ENCODE peak calls at places on chromosomes 1 and 21, in five cellular contexts. F is NB4, R is sigmoid colon, N is K562, Q is H9. M is an unnamed sample.

GRCh38 chr1:54253480-54253879 is 53.5 kb downstream of the MRPL37 start:
- DNase-seq in F (peak; percentile 61), Q (no peak), N (no peak), R (no peak), M (no peak)

GRCh38 chr1:19204665-19205266 is 5.3 kb downstream of the UBR4 start:
- DNase-seq in F (no peak), R (no peak), N (no peak), Q (no peak), M (no peak)

GRCh38 chr1:153397056-153397923 is 6.4 kb upstream of the S100A8 start:
- DNase-seq in R (no peak), Q (peak; percentile 15), F (no peak), N (no peak), M (no peak)

GRCh38 chr1:66371233-66372005 is 162.5 kb upstream of the SGIP1 start:
- DNase-seq in Q (no peak), R (no peak), F (peak; percentile 54), N (no peak), M (peak; percentile 40)

GRCh38 chr1:156860113-156860638 is 489 bp upstream of the NTRK1 start:
- DNase-seq in N (peak; percentile 80), Q (peak; percentile 71), R (peak; percentile 74), F (peak; percentile 60), M (peak; percentile 68)

GRCh38 chr1:118335372-118335771 is 150.3 kb upstream of the SPAG17 start:
- DNase-seq in F (no peak), N (no peak), Q (no peak), R (no peak), M (no peak)

GRCh38 chr1:153122831-153123421 is 9.6 kb upstream of the SPRR2F start:
- DNase-seq in N (no peak), F (no peak), Q (peak; percentile 78), R (no peak), M (peak; percentile 29)

GRCh38 chr21:45973475-45974072 is 8.0 kb upstream of the COL6A1 start:
- DNase-seq in Q (peak; percentile 72), F (peak; percentile 80), N (peak; percentile 82), R (peak; percentile 96), M (peak; percentile 82)

GRCh38 chr1:98046031-98046641 is 125.3 kb upstream of the DPYD start:
- DNase-seq in Q (peak; percentile 48), F (no peak), R (no peak), N (no peak), M (peak; percentile 45)

GRCh38 chr1:51192213-51192843 is 43.7 kb upstream of the RNF11 start:
- DNase-seq in Q (peak; percentile 56), F (peak; percentile 75), R (peak; percentile 80), N (peak; percentile 75), M (peak; percentile 73)

GRCh38 chr1:33127001-33127823 is 46.3 kb downstream of the AZIN2 start:
- DNase-seq in N (peak; percentile 89), F (peak; percentile 99), Q (peak; percentile 98), R (peak; percentile 99), M (peak; percentile 91)

DNA sequence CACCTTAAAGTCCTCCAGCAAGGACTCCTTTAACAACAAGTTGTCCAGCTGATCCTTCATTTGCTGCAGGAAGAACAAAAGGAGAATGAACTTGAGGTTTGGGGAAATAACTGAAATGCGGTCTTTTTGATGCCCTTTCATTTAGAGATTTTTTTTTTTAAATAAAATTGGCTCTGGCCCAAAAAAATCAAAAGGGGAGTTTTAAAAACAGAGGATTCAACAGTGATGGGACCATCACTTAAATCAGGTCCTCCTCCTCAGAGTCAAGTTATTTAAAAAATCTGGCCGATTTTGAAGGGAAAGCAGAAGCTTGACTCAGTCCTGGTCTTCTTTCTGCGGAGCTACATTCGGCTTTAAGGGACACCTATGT is 765 bp downstream of the IL19 start:
- DNase-seq in R (no peak), F (no peak), Q (no peak), N (no peak), M (no peak)
- TF ChIP-seq CTCF in R (no peak), F (no peak), Q (no peak), N (no peak), M (no peak)

DNA sequence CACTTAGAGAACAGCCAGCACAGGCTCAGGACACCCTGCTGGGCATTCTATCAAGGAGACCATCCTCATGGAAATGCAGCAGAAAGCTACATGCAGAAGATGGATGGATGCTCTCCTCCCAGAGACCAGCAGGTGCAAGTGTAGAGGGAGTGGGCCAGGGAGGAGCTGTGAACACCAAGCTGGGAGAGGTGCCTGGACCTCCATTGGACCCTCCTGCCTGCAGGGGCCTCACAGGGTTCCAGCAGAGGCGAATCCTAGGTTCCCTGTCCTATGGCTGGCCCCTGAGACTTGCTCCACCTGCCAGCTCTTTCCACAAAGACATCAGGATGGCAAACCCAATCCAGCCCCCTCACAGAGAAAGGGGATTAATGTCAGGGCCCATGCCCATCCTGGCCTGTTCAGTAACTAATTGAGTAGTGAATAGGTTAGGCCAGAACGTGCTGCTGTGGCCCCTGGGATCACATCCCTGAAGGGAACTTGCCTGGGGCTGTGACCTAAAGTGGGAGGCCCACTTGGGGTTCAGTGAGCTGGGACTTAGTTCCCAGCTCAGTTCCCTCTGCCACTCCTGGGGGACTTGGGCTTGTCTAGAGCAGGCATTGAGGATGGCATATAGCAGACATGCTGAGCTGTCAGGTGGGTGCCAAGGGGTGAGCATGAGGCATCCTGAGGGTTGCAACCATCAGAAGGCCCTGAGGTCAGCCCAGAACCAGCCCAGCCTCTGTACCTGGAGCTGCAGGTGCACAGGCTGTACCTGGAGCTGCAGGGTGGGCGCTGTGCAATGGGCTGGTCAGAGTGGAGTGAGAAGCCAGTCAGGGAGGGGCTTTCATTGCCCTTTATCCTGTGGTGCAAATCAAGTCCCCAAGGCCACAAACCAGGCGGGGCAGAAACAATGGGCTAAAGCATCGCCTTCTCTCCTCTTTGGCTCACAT is 22.9 kb upstream of the ZNF678 start:
- DNase-seq in N (no peak), Q (no peak), R (no peak), F (no peak), M (no peak)
- TF ChIP-seq CTCF in N (no peak), Q (no peak), R (no peak), F (no peak), M (no peak)

DNA sequence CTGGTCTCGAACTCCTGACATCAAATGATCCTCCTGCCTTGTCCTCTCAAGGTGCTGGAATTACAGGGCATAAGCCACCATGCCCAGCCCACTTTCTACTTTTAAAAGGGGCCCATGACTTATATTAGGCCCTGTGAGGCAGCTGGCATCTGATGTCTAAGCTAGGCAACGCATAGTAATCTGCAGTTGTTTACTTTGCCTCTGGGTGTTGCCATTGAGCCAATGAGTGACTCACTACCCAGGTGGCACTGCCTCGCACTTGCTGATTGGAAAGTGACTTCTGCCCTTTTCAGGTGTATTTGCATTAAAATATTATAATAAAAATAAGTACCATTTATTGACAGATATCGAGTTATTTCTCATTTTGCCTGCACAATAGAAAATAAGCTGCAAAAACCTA is 84.9 kb downstream of the KIF14 start:
- DNase-seq in F (peak; percentile 25), Q (peak; percentile 49), R (no peak), N (no peak), M (peak; percentile 13)
- TF ChIP-seq CTCF in F (peak; percentile 38), Q (peak; percentile 58), R (no peak), N (peak; percentile 29), M (no peak)

GRCh38 chr1:169070958-169071357 is 35.5 kb upstream of the ATP1B1 start:
- DNase-seq in N (no peak), F (no peak), R (no peak), Q (no peak), M (no peak)
- TF ChIP-seq CTCF in N (peak; percentile 35), F (no peak), R (no peak), Q (no peak), M (no peak)

GRCh38 chr1:206851611-206852010 is 13.8 kb upstream of the IL20 start:
- DNase-seq in R (no peak), F (no peak), N (no peak), Q (no peak), M (no peak)
- TF ChIP-seq CTCF in R (no peak), F (no peak), N (no peak), Q (no peak), M (no peak)

GRCh38 chr1:44021581-44022321 is 9.5 kb downstream of the SLC6A9 start:
- DNase-seq in R (no peak), F (no peak), N (no peak), Q (no peak), M (no peak)
- TF ChIP-seq CTCF in R (no peak), F (no peak), N (peak; percentile 18), Q (peak; percentile 24), M (no peak)

GRCh38 chr1:79551321-79551720 is 544.8 kb upstream of the ADGRL4 start:
- DNase-seq in R (no peak), Q (no peak), F (no peak), N (no peak), M (no peak)

GRCh38 chr1:79554620-79555160 is 548.2 kb upstream of the ADGRL4 start:
- DNase-seq in F (no peak), Q (no peak), R (no peak), N (no peak), M (no peak)

GRCh38 chr1:79561521-79561978 is 555.0 kb upstream of the ADGRL4 start:
- DNase-seq in N (no peak), R (no peak), F (no peak), Q (no peak), M (no peak)

GRCh38 chr1:79550402-79550801 is 543.9 kb upstream of the ADGRL4 start:
- DNase-seq in R (no peak), Q (no peak), F (no peak), N (no peak), M (no peak)

GRCh38 chr1:79556189-79556588 is 549.7 kb upstream of the ADGRL4 start:
- DNase-seq in F (no peak), Q (no peak), R (no peak), N (no peak), M (no peak)
- TF ChIP-seq CTCF in F (no peak), Q (peak; percentile 39), R (no peak), N (no peak), M (peak; percentile 46)